ENCODE peak calls at places on chromosomes 4 and X, in five cellular contexts. Y, N, H, I and K are unnamed samples.

GRCh38 chr4:54637325-54637724 is 20.4 kb upstream of the KIT start:
- DNase-seq in Y (no peak), N (no peak), H (no peak), I (no peak), K (no peak)

GRCh38 chrX:42220083-42220482 is 296.7 kb upstream of the CASK start:
- DNase-seq in Y (no peak), N (no peak), H (no peak), I (no peak), K (no peak)

GRCh38 chr4:25144870-25145481 is 15.3 kb downstream of the SEPSECS start:
- DNase-seq in Y (peak; percentile 26), N (peak; percentile 64), H (no peak), I (no peak), K (no peak)

GRCh38 chr4:157005193-157005592 is 33.6 kb upstream of the PDGFC start:
- DNase-seq in Y (no peak), N (no peak), H (no peak), I (no peak), K (no peak)

GRCh38 chr4:69147334-69147733 is 51.1 kb downstream of the UGT2B7 start:
- DNase-seq in Y (no peak), N (no peak), H (no peak), I (no peak), K (no peak)

GRCh38 chr4:7506119-7506518 is 71.4 kb upstream of the PSAPL1 start:
- DNase-seq in Y (peak; percentile 6), N (no peak), H (no peak), I (no peak), K (no peak)

GRCh38 chr4:121139533-121140222 is 24.4 kb downstream of the TNIP3 start:
- DNase-seq in Y (peak; percentile 12), N (peak; percentile 57), H (no peak), I (no peak), K (no peak)

GRCh38 chr4:137641554-137641953 is 109.3 kb upstream of the PCDH18 start:
- DNase-seq in Y (peak; percentile 77), N (peak; percentile 39), H (no peak), I (no peak), K (no peak)

GRCh38 chr4:88937081-88937480 is 119.9 kb downstream of the FAM13A start:
- DNase-seq in Y (no peak), N (peak; percentile 39), H (no peak), I (no peak), K (no peak)

GRCh38 chr4:121278811-121279368 is 101.9 kb downstream of the QRFPR start:
- DNase-seq in Y (no peak), N (peak; percentile 39), H (no peak), I (no peak), K (no peak)

GRCh38 chr4:114015444-114015899 is 36.0 kb upstream of the ARSJ start:
- DNase-seq in Y (peak; percentile 99), N (peak; percentile 70), H (no peak), I (no peak), K (no peak)

GRCh38 chrX:8743126-8743732 is 11.3 kb upstream of the ANOS1 start:
- DNase-seq in Y (peak; percentile 16), N (peak; percentile 30), H (peak; percentile 15), I (peak; percentile 54), K (peak; percentile 45)

GRCh38 chrX:151789179-151789800 is 54.7 kb downstream of the CNGA2 start:
- DNase-seq in Y (peak; percentile 49), N (peak; percentile 87), H (no peak), I (no peak), K (no peak)

GRCh38 chr4:152328595-152328994 is 207.3 kb downstream of the FBXW7 start:
- DNase-seq in Y (no peak), N (peak; percentile 86), H (no peak), I (no peak), K (no peak)

GRCh38 chrX:153612413-153612812 is 13.5 kb upstream of the CCNQ start:
- DNase-seq in Y (no peak), N (no peak), H (no peak), I (no peak), K (no peak)

GRCh38 chrX:135382260-135382659 is 39.5 kb upstream of the SMIM10L2A start:
- DNase-seq in Y (no peak), N (no peak), H (no peak), I (no peak), K (no peak)

GRCh38 chr4:38753021-38753806 is 29.6 kb downstream of the TLR10 start:
- DNase-seq in Y (peak; percentile 97), N (peak; percentile 98), H (no peak), I (no peak), K (no peak)

GRCh38 chrX:49273181-49273727 is 3.7 kb downstream of the PPP1R3F start:
- DNase-seq in Y (no peak), N (no peak), H (peak; percentile 24), I (no peak), K (peak; percentile 15)

GRCh38 chr4:159010563-159011260 is 92.2 kb upstream of the RAPGEF2 start:
- DNase-seq in Y (peak; percentile 27), N (peak; percentile 77), H (no peak), I (no peak), K (no peak)

GRCh38 chrX:137430984-137431475 is 134.9 kb upstream of the ZIC3 start:
- DNase-seq in Y (no peak), N (no peak), H (no peak), I (no peak), K (no peak)

GRCh38 chrX:119427024-119427794 is 28.1 kb downstream of the SLC25A43 start:
- DNase-seq in Y (peak; percentile 20), N (no peak), H (no peak), I (no peak), K (no peak)

GRCh38 chr4:1976416-1977352 is 32.1 kb downstream of the NELFA start:
- DNase-seq in Y (no peak), N (no peak), H (no peak), I (no peak), K (no peak)

GRCh38 chr4:149713031-149713430 is 102.6 kb downstream of the IQCM start:
- DNase-seq in Y (no peak), N (no peak), H (no peak), I (no peak), K (no peak)

GRCh38 chr4:186676531-186677158 is 47.0 kb downstream of the FAT1 start:
- DNase-seq in Y (peak; percentile 91), N (peak; percentile 87), H (no peak), I (no peak), K (no peak)

GRCh38 chr4:185846550-185847210 is 34.7 kb upstream of the SORBS2 start:
- DNase-seq in Y (peak; percentile 70), N (no peak), H (no peak), I (no peak), K (no peak)

GRCh38 chr4:109574443-109574850 is 14.4 kb downstream of the MCUB start:
- DNase-seq in Y (peak; percentile 52), N (no peak), H (no peak), I (no peak), K (peak; percentile 10)

GRCh38 chr4:112559053-112559452 is 43.1 kb upstream of the NEUROG2 start:
- DNase-seq in Y (no peak), N (no peak), H (no peak), I (no peak), K (no peak)